ENCODE peak calls at places on chromosomes 5 and 9, in seven cellular contexts. One of them, this sample, is unnamed.

GRCh38 chr5:128196791-128197190 is 113.2 kb downstream of the SLC12A2 start:
- DNase-seq in AG10803: peak; percentile 47
- DNase-seq in fibroblast of pulmonary artery: peak; percentile 72
- DNase-seq in HFFc6: no peak
- DNase-seq in neural crest cell: no peak
- DNase-seq in left ventricle myocardium inferior: no peak
- DNase-seq in WTC11: no peak
- DNase-seq in this sample: no peak

GRCh38 chr5:157303667-157304327 is 37.9 kb downstream of the CYFIP2 start:
- DNase-seq in HFFc6: no peak
- DNase-seq in WTC11: peak; percentile 85
- DNase-seq in left ventricle myocardium inferior: peak; percentile 71
- DNase-seq in neural crest cell: no peak
- DNase-seq in AG10803: no peak
- DNase-seq in fibroblast of pulmonary artery: no peak
- DNase-seq in this sample: no peak

GRCh38 chr5:206406-206805 is 11.5 kb downstream of the CCDC127 start:
- DNase-seq in left ventricle myocardium inferior: no peak
- DNase-seq in WTC11: no peak
- DNase-seq in fibroblast of pulmonary artery: peak; percentile 70
- DNase-seq in HFFc6: no peak
- DNase-seq in AG10803: no peak
- DNase-seq in neural crest cell: no peak
- DNase-seq in this sample: peak; percentile 3

GRCh38 chr9:92804727-92805126 is 40.1 kb upstream of the BICD2 start:
- DNase-seq in WTC11: no peak
- DNase-seq in AG10803: peak; percentile 29
- DNase-seq in fibroblast of pulmonary artery: no peak
- DNase-seq in left ventricle myocardium inferior: no peak
- DNase-seq in HFFc6: no peak
- DNase-seq in neural crest cell: no peak
- DNase-seq in this sample: no peak

GRCh38 chr5:44952376-44952775 is 143.6 kb downstream of the MRPS30 start:
- DNase-seq in AG10803: peak; percentile 43
- DNase-seq in HFFc6: peak; percentile 20
- DNase-seq in WTC11: peak; percentile 19
- DNase-seq in neural crest cell: no peak
- DNase-seq in fibroblast of pulmonary artery: peak; percentile 31
- DNase-seq in left ventricle myocardium inferior: no peak
- DNase-seq in this sample: peak; percentile 16

GRCh38 chr9:133509179-133510083 is 15.3 kb downstream of the MYMK start:
- DNase-seq in fibroblast of pulmonary artery: no peak
- DNase-seq in HFFc6: no peak
- DNase-seq in left ventricle myocardium inferior: no peak
- DNase-seq in neural crest cell: no peak
- DNase-seq in AG10803: no peak
- DNase-seq in WTC11: peak; percentile 55
- DNase-seq in this sample: no peak

GRCh38 chr5:73637565-73637964 is 11.6 kb downstream of the ARHGEF28 start:
- DNase-seq in neural crest cell: no peak
- DNase-seq in left ventricle myocardium inferior: no peak
- DNase-seq in HFFc6: no peak
- DNase-seq in WTC11: no peak
- DNase-seq in AG10803: no peak
- DNase-seq in fibroblast of pulmonary artery: no peak
- DNase-seq in this sample: no peak

GRCh38 chr5:56667692-56668091 is 147.7 kb upstream of the MAP3K1 start:
- DNase-seq in fibroblast of pulmonary artery: no peak
- DNase-seq in left ventricle myocardium inferior: no peak
- DNase-seq in HFFc6: no peak
- DNase-seq in WTC11: no peak
- DNase-seq in neural crest cell: no peak
- DNase-seq in AG10803: no peak
- DNase-seq in this sample: no peak

GRCh38 chr9:20684865-20685696 is 1.0 kb downstream of the FOCAD start:
- DNase-seq in AG10803: peak; percentile 74
- DNase-seq in fibroblast of pulmonary artery: peak; percentile 87
- DNase-seq in neural crest cell: no peak
- DNase-seq in WTC11: no peak
- DNase-seq in HFFc6: peak; percentile 71
- DNase-seq in left ventricle myocardium inferior: no peak
- DNase-seq in this sample: no peak

GRCh38 chr5:85784746-85785145 is 833.0 kb upstream of the COX7C start:
- DNase-seq in AG10803: no peak
- DNase-seq in fibroblast of pulmonary artery: no peak
- DNase-seq in HFFc6: no peak
- DNase-seq in WTC11: no peak
- DNase-seq in neural crest cell: no peak
- DNase-seq in left ventricle myocardium inferior: no peak
- DNase-seq in this sample: no peak

GRCh38 chr5:133483406-133484090 is 128.8 kb downstream of the FSTL4 start:
- DNase-seq in AG10803: no peak
- DNase-seq in fibroblast of pulmonary artery: no peak
- DNase-seq in neural crest cell: no peak
- DNase-seq in left ventricle myocardium inferior: peak; percentile 29
- DNase-seq in HFFc6: no peak
- DNase-seq in WTC11: no peak
- DNase-seq in this sample: no peak

GRCh38 chr9:117926031-117926655 is 221.9 kb downstream of the TLR4 start:
- DNase-seq in HFFc6: no peak
- DNase-seq in neural crest cell: no peak
- DNase-seq in AG10803: no peak
- DNase-seq in fibroblast of pulmonary artery: no peak
- DNase-seq in WTC11: no peak
- DNase-seq in left ventricle myocardium inferior: no peak
- DNase-seq in this sample: no peak

GRCh38 chr9:72129271-72130156 is 19.7 kb upstream of the GDA start:
- DNase-seq in fibroblast of pulmonary artery: no peak
- DNase-seq in left ventricle myocardium inferior: no peak
- DNase-seq in WTC11: no peak
- DNase-seq in neural crest cell: no peak
- DNase-seq in HFFc6: no peak
- DNase-seq in AG10803: no peak
- DNase-seq in this sample: no peak

GRCh38 chr9:22683393-22684075 is 236.9 kb downstream of the DMRTA1 start:
- DNase-seq in left ventricle myocardium inferior: no peak
- DNase-seq in neural crest cell: no peak
- DNase-seq in AG10803: peak; percentile 69
- DNase-seq in WTC11: no peak
- DNase-seq in HFFc6: peak; percentile 94
- DNase-seq in fibroblast of pulmonary artery: no peak
- DNase-seq in this sample: no peak

GRCh38 chr5:126234563-126235195 is 188.5 kb upstream of the GRAMD2B start:
- DNase-seq in left ventricle myocardium inferior: no peak
- DNase-seq in WTC11: peak; percentile 31
- DNase-seq in AG10803: peak; percentile 17
- DNase-seq in fibroblast of pulmonary artery: peak; percentile 24
- DNase-seq in HFFc6: no peak
- DNase-seq in neural crest cell: peak; percentile 24
- DNase-seq in this sample: peak; percentile 23

GRCh38 chr5:143019614-143020515 is 249.7 kb downstream of the ARHGAP26 start:
- DNase-seq in WTC11: no peak
- DNase-seq in HFFc6: no peak
- DNase-seq in neural crest cell: no peak
- DNase-seq in fibroblast of pulmonary artery: no peak
- DNase-seq in AG10803: no peak
- DNase-seq in left ventricle myocardium inferior: no peak
- DNase-seq in this sample: peak; percentile 70

GRCh38 chr5:39968371-39968770 is 543.6 kb upstream of the DAB2 start:
- DNase-seq in HFFc6: no peak
- DNase-seq in WTC11: no peak
- DNase-seq in fibroblast of pulmonary artery: no peak
- DNase-seq in AG10803: no peak
- DNase-seq in neural crest cell: no peak
- DNase-seq in left ventricle myocardium inferior: no peak
- DNase-seq in this sample: no peak

GRCh38 chr9:124257865-124258764 is at the start of gene NEK6:
- DNase-seq in HFFc6: peak; percentile 45
- DNase-seq in neural crest cell: no peak
- DNase-seq in fibroblast of pulmonary artery: no peak
- DNase-seq in AG10803: peak; percentile 81
- DNase-seq in WTC11: no peak
- DNase-seq in left ventricle myocardium inferior: peak; percentile 53
- DNase-seq in this sample: peak; percentile 83

GRCh38 chr5:116137544-116138378 is 52.9 kb downstream of the COMMD10 start:
- DNase-seq in HFFc6: peak; percentile 57
- DNase-seq in fibroblast of pulmonary artery: peak; percentile 78
- DNase-seq in neural crest cell: peak; percentile 2
- DNase-seq in WTC11: no peak
- DNase-seq in AG10803: peak; percentile 56
- DNase-seq in left ventricle myocardium inferior: no peak
- DNase-seq in this sample: peak; percentile 25

GRCh38 chr9:5580650-5581049 is 48.3 kb upstream of the RIC1 start:
- DNase-seq in HFFc6: no peak
- DNase-seq in neural crest cell: no peak
- DNase-seq in WTC11: no peak
- DNase-seq in left ventricle myocardium inferior: no peak
- DNase-seq in fibroblast of pulmonary artery: no peak
- DNase-seq in AG10803: no peak
- DNase-seq in this sample: no peak

GRCh38 chr9:33239922-33240321 is at the start of gene SPINK4:
- DNase-seq in neural crest cell: no peak
- DNase-seq in WTC11: no peak
- DNase-seq in HFFc6: no peak
- DNase-seq in left ventricle myocardium inferior: peak; percentile 25
- DNase-seq in fibroblast of pulmonary artery: no peak
- DNase-seq in AG10803: no peak
- DNase-seq in this sample: no peak

GRCh38 chr9:6788175-6789016 is 30.6 kb downstream of the KDM4C start:
- DNase-seq in neural crest cell: no peak
- DNase-seq in left ventricle myocardium inferior: no peak
- DNase-seq in HFFc6: peak; percentile 59
- DNase-seq in fibroblast of pulmonary artery: peak; percentile 57
- DNase-seq in WTC11: peak; percentile 22
- DNase-seq in AG10803: peak; percentile 47
- DNase-seq in this sample: no peak

GRCh38 chr5:134053840-134054338 is 49.1 kb upstream of the VDAC1 start:
- DNase-seq in left ventricle myocardium inferior: no peak
- DNase-seq in fibroblast of pulmonary artery: peak; percentile 91
- DNase-seq in WTC11: no peak
- DNase-seq in neural crest cell: no peak
- DNase-seq in HFFc6: no peak
- DNase-seq in AG10803: peak; percentile 40
- DNase-seq in this sample: no peak

GRCh38 chr5:29382735-29383280 is 1810.7 kb upstream of the CDH6 start:
- DNase-seq in HFFc6: no peak
- DNase-seq in neural crest cell: no peak
- DNase-seq in AG10803: no peak
- DNase-seq in WTC11: no peak
- DNase-seq in fibroblast of pulmonary artery: no peak
- DNase-seq in left ventricle myocardium inferior: no peak
- DNase-seq in this sample: no peak

GRCh38 chr5:55222819-55223124 is 4.3 kb downstream of the MCIDAS start:
- DNase-seq in WTC11: no peak
- DNase-seq in HFFc6: no peak
- DNase-seq in fibroblast of pulmonary artery: no peak
- DNase-seq in left ventricle myocardium inferior: no peak
- DNase-seq in AG10803: no peak
- DNase-seq in neural crest cell: no peak
- DNase-seq in this sample: no peak

GRCh38 chr9:13430717-13431116 is 151.2 kb upstream of the MPDZ start:
- DNase-seq in left ventricle myocardium inferior: no peak
- DNase-seq in WTC11: no peak
- DNase-seq in neural crest cell: no peak
- DNase-seq in HFFc6: no peak
- DNase-seq in AG10803: no peak
- DNase-seq in fibroblast of pulmonary artery: no peak
- DNase-seq in this sample: no peak

GRCh38 chr9:13424204-13424603 is 144.7 kb upstream of the MPDZ start:
- DNase-seq in fibroblast of pulmonary artery: no peak
- DNase-seq in neural crest cell: no peak
- DNase-seq in WTC11: no peak
- DNase-seq in AG10803: no peak
- DNase-seq in left ventricle myocardium inferior: no peak
- DNase-seq in HFFc6: no peak
- DNase-seq in this sample: no peak

GRCh38 chr9:13429271-13429670 is 149.8 kb upstream of the MPDZ start:
- DNase-seq in neural crest cell: no peak
- DNase-seq in WTC11: no peak
- DNase-seq in left ventricle myocardium inferior: no peak
- DNase-seq in AG10803: no peak
- DNase-seq in fibroblast of pulmonary artery: no peak
- DNase-seq in HFFc6: no peak
- DNase-seq in this sample: no peak

GRCh38 chr9:13424872-13425271 is 145.4 kb upstream of the MPDZ start:
- DNase-seq in AG10803: no peak
- DNase-seq in fibroblast of pulmonary artery: no peak
- DNase-seq in WTC11: no peak
- DNase-seq in left ventricle myocardium inferior: no peak
- DNase-seq in neural crest cell: no peak
- DNase-seq in HFFc6: no peak
- DNase-seq in this sample: no peak

GRCh38 chr9:13427587-13427986 is 148.1 kb upstream of the MPDZ start:
- DNase-seq in fibroblast of pulmonary artery: peak; percentile 86
- DNase-seq in left ventricle myocardium inferior: no peak
- DNase-seq in neural crest cell: peak; percentile 12
- DNase-seq in AG10803: peak; percentile 42
- DNase-seq in HFFc6: peak; percentile 36
- DNase-seq in WTC11: no peak
- DNase-seq in this sample: peak; percentile 33
- TF ChIP-seq CTCF in fibroblast of pulmonary artery: peak; percentile 60
- TF ChIP-seq CTCF in left ventricle myocardium inferior: peak; percentile 83
- TF ChIP-seq CTCF in neural crest cell: peak; percentile 93
- TF ChIP-seq CTCF in AG10803: peak; percentile 67
- TF ChIP-seq CTCF in HFFc6: peak; percentile 94
- TF ChIP-seq CTCF in WTC11: peak; percentile 58
- TF ChIP-seq CTCF in this sample: peak; percentile 55

GRCh38 chr9:1429328-1429727 is 379.2 kb downstream of the DMRT2 start:
- DNase-seq in WTC11: peak; percentile 58
- DNase-seq in fibroblast of pulmonary artery: peak; percentile 1
- DNase-seq in neural crest cell: no peak
- DNase-seq in AG10803: peak; percentile 8
- DNase-seq in HFFc6: no peak
- DNase-seq in left ventricle myocardium inferior: peak; percentile 16
- DNase-seq in this sample: no peak

GRCh38 chr9:1434082-1434481 is 383.9 kb downstream of the DMRT2 start:
- DNase-seq in WTC11: no peak
- DNase-seq in neural crest cell: no peak
- DNase-seq in HFFc6: no peak
- DNase-seq in fibroblast of pulmonary artery: no peak
- DNase-seq in AG10803: peak; percentile 1
- DNase-seq in left ventricle myocardium inferior: no peak
- DNase-seq in this sample: no peak
- TF ChIP-seq CTCF in WTC11: peak; percentile 26
- TF ChIP-seq CTCF in neural crest cell: peak; percentile 33
- TF ChIP-seq CTCF in HFFc6: peak; percentile 56
- TF ChIP-seq CTCF in fibroblast of pulmonary artery: no peak
- TF ChIP-seq CTCF in AG10803: peak; percentile 29
- TF ChIP-seq CTCF in left ventricle myocardium inferior: peak; percentile 19
- TF ChIP-seq CTCF in this sample: no peak

GRCh38 chr5:72355706-72356299 is 35.6 kb downstream of the PTCD2 start:
- DNase-seq in AG10803: peak; percentile 43
- DNase-seq in left ventricle myocardium inferior: peak; percentile 23
- DNase-seq in WTC11: peak; percentile 21
- DNase-seq in HFFc6: peak; percentile 41
- DNase-seq in neural crest cell: peak; percentile 7
- DNase-seq in fibroblast of pulmonary artery: peak; percentile 64
- DNase-seq in this sample: no peak
- TF ChIP-seq CTCF in AG10803: peak; percentile 58
- TF ChIP-seq CTCF in left ventricle myocardium inferior: peak; percentile 67
- TF ChIP-seq CTCF in WTC11: no peak
- TF ChIP-seq CTCF in HFFc6: peak; percentile 71
- TF ChIP-seq CTCF in neural crest cell: peak; percentile 58
- TF ChIP-seq CTCF in fibroblast of pulmonary artery: peak; percentile 61
- TF ChIP-seq CTCF in this sample: peak; percentile 10

GRCh38 chr9:113854310-113854709 is 21.8 kb upstream of the ZNF618 start:
- DNase-seq in AG10803: no peak
- DNase-seq in left ventricle myocardium inferior: no peak
- DNase-seq in neural crest cell: no peak
- DNase-seq in HFFc6: no peak
- DNase-seq in WTC11: no peak
- DNase-seq in fibroblast of pulmonary artery: no peak
- DNase-seq in this sample: no peak
- TF ChIP-seq CTCF in AG10803: no peak
- TF ChIP-seq CTCF in left ventricle myocardium inferior: no peak
- TF ChIP-seq CTCF in neural crest cell: no peak
- TF ChIP-seq CTCF in HFFc6: no peak
- TF ChIP-seq CTCF in WTC11: no peak
- TF ChIP-seq CTCF in fibroblast of pulmonary artery: no peak
- TF ChIP-seq CTCF in this sample: no peak

This sample was measured in GM20000.